ENCODE peak calls at places on chromosome 3, in seven cellular contexts. U is cardiac muscle cell; A is CD8-positive, alpha-beta T cell; L is neural progenitor cell; G is PC-9; Z is psoas muscle; M is fibroblast of lung. T is an unnamed sample. For H3K27me3, the result is how much of the 10 kb centered on the place peaks cover.

GRCh38 chr3:161630791-161631190 is 134.2 kb downstream of the OTOL1 start:
- DNase-seq in M (no peak), U (no peak), Z (no peak), G (no peak), A (no peak), L (peak), T (no peak)

GRCh38 chr3:157669403-157669802 is 166.2 kb upstream of the VEPH1 start:
- DNase-seq in L (no peak), G (no peak), M (no peak), U (no peak), Z (no peak), A (no peak), T (no peak)

GRCh38 chr3:183664913-183665381 is 29.5 kb downstream of the KLHL24 start:
- DNase-seq in G (no peak), Z (no peak), M (peak), A (no peak), L (no peak), U (peak), T (no peak)

GRCh38 chr3:99846472-99846871 is 28.8 kb downstream of the CMSS1 start:
- DNase-seq in U (peak), Z (no peak), L (no peak), A (no peak), M (peak), G (peak), T (no peak)

GRCh38 chr3:62007036-62007435 is 366.3 kb downstream of the FEZF2 start:
- DNase-seq in M (peak), A (no peak), Z (no peak), G (no peak), L (no peak), U (peak), T (no peak)

GRCh38 chr3:178072931-178073330 is 463.3 kb upstream of the KCNMB2 start:
- DNase-seq in Z (no peak), L (no peak), M (peak), A (no peak), G (no peak), U (peak), T (no peak)

GRCh38 chr3:188119846-188120245 is 34.1 kb upstream of the LPP start:
- DNase-seq in A (no peak), G (no peak), M (no peak), Z (no peak), U (no peak), L (no peak), T (no peak)

GRCh38 chr3:10419637-10420232 is 85.7 kb downstream of the ATP2B2 start:
- DNase-seq in Z (no peak), M (peak), G (no peak), A (peak), U (no peak), L (no peak), T (no peak)

GRCh38 chr3:71724584-71725278 is 471 bp downstream of the EIF4E3 start:
- DNase-seq in L (peak), Z (peak), M (no peak), U (peak), A (no peak), G (no peak), T (no peak)

GRCh38 chr3:120147072-120147871 is 53.0 kb upstream of the GSK3B start:
- DNase-seq in Z (no peak), M (no peak), U (no peak), A (peak), L (peak), G (peak), T (no peak)

DNA sequence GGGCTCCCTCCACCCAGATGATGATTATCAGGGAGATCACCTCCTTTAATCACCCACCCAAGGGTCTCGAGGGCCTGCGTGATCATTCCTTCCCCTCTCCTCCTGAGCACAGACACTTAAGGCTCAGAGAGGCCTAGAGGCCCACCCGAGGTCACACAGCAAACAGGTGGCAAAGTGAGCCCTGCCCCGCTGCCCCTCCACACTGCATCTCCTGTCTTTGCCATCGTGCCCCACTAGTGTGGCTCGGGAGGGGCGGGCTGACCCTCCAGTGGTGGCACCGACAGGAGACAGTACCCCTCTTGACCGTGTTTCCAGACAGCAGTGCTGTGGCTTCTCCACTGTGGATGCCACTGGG is 4.9 kb upstream of the PLXND1 start:
- DNase-seq in M (no peak), L (no peak), U (no peak), A (no peak), Z (no peak), G (no peak), T (no peak)
- H3K27ac ChIP-seq in M (no peak), L (no peak), U (no peak), A (no peak), Z (no peak), G (no peak), T (peak)

GRCh38 chr3:48770187-48770502 is 53.1 kb upstream of the IP6K2 start:
- DNase-seq in L (no peak), M (no peak), G (no peak), Z (no peak), A (no peak), U (no peak), T (no peak)

DNA sequence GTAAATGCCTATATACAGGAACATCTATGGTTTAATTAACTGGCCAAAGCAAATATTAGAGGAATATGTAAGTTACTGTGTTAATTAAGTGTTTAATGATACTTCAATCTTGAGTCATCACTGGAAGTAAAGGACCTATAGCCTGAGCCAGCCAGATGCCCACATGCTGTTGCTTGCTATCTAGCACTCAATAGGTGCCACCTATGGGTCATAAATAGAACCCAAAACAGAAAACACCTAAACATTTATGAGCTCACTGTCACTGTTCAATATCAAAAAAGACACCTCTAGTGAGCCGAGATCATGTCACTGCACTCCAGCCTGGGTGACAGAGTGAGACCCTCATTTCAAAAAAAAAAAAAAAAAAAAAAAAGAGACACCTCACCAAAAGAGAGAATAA is 48.4 kb upstream of the IP6K2 start:
- DNase-seq in M (peak), Z (no peak), L (no peak), A (no peak), U (peak), G (no peak), T (no peak)
- TF ChIP-seq CTCF in M (no peak), Z (no peak), L (peak), A (no peak), U (peak), G (peak), T (no peak)

DNA sequence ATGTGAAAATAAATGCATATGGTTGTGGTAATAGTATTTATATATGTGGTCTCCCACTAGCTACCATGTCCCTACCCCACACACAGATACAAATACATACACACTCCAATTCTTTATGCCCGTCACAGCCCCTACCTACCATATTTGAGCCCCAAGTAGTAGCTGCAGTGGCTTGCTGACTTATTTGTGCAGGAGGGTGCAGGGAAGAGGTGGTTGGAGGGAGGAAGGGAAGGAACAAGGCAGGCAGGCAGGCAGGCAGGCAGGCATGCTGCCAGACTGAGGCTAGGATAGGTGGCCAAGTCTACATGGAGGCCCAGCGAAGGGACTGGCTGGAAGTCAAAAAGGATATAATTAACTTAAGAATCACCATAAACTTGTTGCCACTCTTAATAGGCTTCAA is 82.9 kb downstream of the SCN11A start:
- DNase-seq in U (no peak), L (no peak), G (no peak), A (no peak), Z (no peak), M (no peak), T (no peak)
- H3K27me3 ChIP-seq in U (under half), L (under half), G (under half), A (under half), Z (under half), M (under half), T (under half)

GRCh38 chr3:52078781-52079560 is 22.6 kb upstream of the DUSP7 start:
- DNase-seq in Z (peak), M (no peak), U (no peak), L (no peak), G (no peak), A (no peak), T (no peak)

GRCh38 chr3:52079958-52080357 is 23.6 kb upstream of the DUSP7 start:
- DNase-seq in Z (peak), L (no peak), A (no peak), G (no peak), M (no peak), U (no peak), T (no peak)

GRCh38 chr3:52077376-52077775 is 21.0 kb upstream of the DUSP7 start:
- DNase-seq in G (no peak), L (no peak), M (no peak), U (no peak), Z (no peak), A (no peak), T (no peak)

GRCh38 chr3:52076900-52077299 is 20.5 kb upstream of the DUSP7 start:
- DNase-seq in U (no peak), Z (no peak), G (no peak), M (no peak), L (no peak), A (no peak), T (no peak)

DNA sequence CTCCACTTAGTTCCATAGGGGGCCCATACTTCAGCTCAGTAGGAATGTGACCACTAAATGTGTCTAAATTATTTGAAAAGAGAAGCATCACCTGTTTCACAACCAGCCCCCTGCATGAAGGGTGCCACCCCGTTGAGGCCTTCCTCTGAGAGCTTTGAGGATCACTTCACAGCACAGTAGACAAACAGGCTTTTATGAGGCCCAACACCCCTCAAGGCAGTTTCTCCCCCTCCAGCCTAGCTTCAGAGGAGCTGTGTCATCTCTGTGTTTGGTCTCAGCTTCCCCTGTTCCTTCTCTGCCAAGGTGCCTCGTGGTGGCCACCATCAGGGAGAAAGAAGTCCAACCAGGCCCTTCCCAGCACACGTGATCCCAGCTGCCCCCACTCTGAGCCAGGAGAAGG is 21.5 kb upstream of the DUSP7 start:
- DNase-seq in U (no peak), Z (no peak), L (no peak), G (no peak), M (no peak), A (no peak), T (no peak)
- H3K27ac ChIP-seq in U (peak), Z (no peak), L (no peak), G (no peak), M (no peak), A (no peak), T (peak)

DNA sequence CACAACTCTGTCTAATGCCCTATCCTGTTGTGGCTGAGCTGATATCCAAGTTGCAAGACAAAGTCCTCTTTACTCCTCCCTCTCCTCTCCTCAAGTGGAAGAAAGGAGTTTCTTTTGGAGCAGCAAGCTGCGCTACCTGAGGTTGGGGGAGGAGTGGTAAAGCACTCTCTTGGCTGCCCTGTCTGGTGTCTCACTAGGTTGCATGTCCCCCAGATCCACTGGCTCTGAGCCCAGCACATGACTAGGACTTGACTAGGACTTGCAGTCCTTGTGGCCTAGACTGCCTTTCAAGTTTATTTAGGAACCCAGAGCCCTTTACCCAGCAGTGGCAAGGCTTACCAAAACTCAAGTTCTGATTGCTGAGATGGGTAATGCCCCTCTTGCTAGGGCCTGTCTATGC is 141.0 kb upstream of the SETMAR start:
- DNase-seq in A (no peak), M (no peak), U (no peak), Z (no peak), L (no peak), G (no peak), T (no peak)
- TF ChIP-seq CTCF in A (no peak), M (no peak), U (no peak), Z (no peak), L (no peak), G (no peak), T (no peak)